ENCODE peak calls at places on chromosomes 1 and 21, in seven cellular contexts. K is substantia nigra, M is RWPE1, G is breast epithelium, V is mammary epithelial cell, A is fibroblast of lung, U is GM12878. T is an unnamed sample.

GRCh38 chr1:178932552-178932906 is 61.7 kb upstream of the ANGPTL1 start:
- DNase-seq in G (no peak), U (no peak), V (no peak), A (no peak), M (no peak), K (no peak), T (no peak)

GRCh38 chr1:150362721-150363425 is 1.1 kb upstream of the RPRD2 start:
- DNase-seq in V (no peak), G (no peak), M (no peak), A (no peak), U (no peak), K (no peak), T (no peak)

GRCh38 chr21:46060596-46061061 is 37.3 kb upstream of the COL6A2 start:
- DNase-seq in U (no peak), V (peak), A (peak), G (peak), M (no peak), K (no peak), T (no peak)

GRCh38 chr1:31663622-31664452 is 19.2 kb upstream of the PEF1 start:
- DNase-seq in U (no peak), M (peak), V (no peak), K (peak), G (peak), A (peak), T (peak)

GRCh38 chr1:92134331-92134730 is 54.2 kb downstream of the BTBD8 start:
- DNase-seq in V (no peak), A (no peak), G (no peak), K (no peak), M (no peak), U (no peak), T (no peak)

GRCh38 chr1:170668301-170668789 is 4.4 kb downstream of the PRRX1 start:
- DNase-seq in G (no peak), K (no peak), A (peak), U (no peak), V (no peak), M (no peak), T (no peak)

GRCh38 chr1:93033029-93033428 is 46.1 kb upstream of the MTF2 start:
- DNase-seq in M (no peak), U (peak), A (no peak), V (no peak), G (no peak), K (no peak), T (no peak)

GRCh38 chr1:171438441-171438840 is 46.9 kb upstream of the PRRC2C start:
- DNase-seq in U (no peak), A (peak), K (no peak), V (peak), M (peak), G (no peak), T (no peak)

GRCh38 chr1:27598288-27598687 is 5.7 kb downstream of the AHDC1 start:
- DNase-seq in V (no peak), K (no peak), A (no peak), U (no peak), M (no peak), G (no peak), T (no peak)

GRCh38 chr21:38664821-38665220 is 140.9 kb upstream of the ETS2 start:
- DNase-seq in M (no peak), G (no peak), K (no peak), A (peak), V (no peak), U (no peak), T (no peak)

GRCh38 chr1:186212574-186213224 is 162.4 kb downstream of the TPR start:
- DNase-seq in G (peak), V (peak), U (no peak), K (peak), M (peak), A (peak), T (no peak)

GRCh38 chr1:102472524-102472923 is 475.8 kb upstream of the OLFM3 start:
- DNase-seq in A (no peak), V (no peak), M (no peak), K (no peak), G (no peak), U (no peak), T (no peak)

GRCh38 chr1:207873055-207873890 is 37.7 kb downstream of the CD34 start:
- DNase-seq in K (no peak), M (no peak), G (no peak), V (no peak), U (no peak), A (no peak), T (no peak)

GRCh38 chr1:196466656-196467055 is 141.6 kb downstream of the KCNT2 start:
- DNase-seq in U (no peak), K (no peak), V (peak), G (no peak), M (peak), A (peak), T (no peak)

GRCh38 chr1:242086093-242086492 is 87.2 kb upstream of the MAP1LC3C start:
- DNase-seq in A (no peak), V (no peak), M (no peak), U (no peak), G (no peak), K (no peak), T (no peak)

GRCh38 chr1:231584117-231584516 is 42.5 kb upstream of the DISC1 start:
- DNase-seq in V (peak), A (peak), M (peak), K (no peak), G (no peak), U (no peak), T (no peak)

GRCh38 chr1:19289244-19289643 is 674 bp upstream of the AKR7A3 start:
- DNase-seq in M (no peak), U (no peak), V (no peak), A (no peak), K (no peak), G (no peak), T (no peak)

GRCh38 chr1:160114085-160114484 is 1.5 kb upstream of the ATP1A2 start:
- DNase-seq in A (no peak), G (no peak), M (no peak), K (peak), U (no peak), V (no peak), T (no peak)

GRCh38 chr1:116002781-116003455 is 26.6 kb downstream of the SLC22A15 start:
- DNase-seq in A (no peak), V (peak), M (no peak), U (no peak), G (no peak), K (peak), T (no peak)

GRCh38 chr1:228394571-228395394 is 11.9 kb downstream of the TRIM11 start:
- DNase-seq in M (no peak), K (no peak), G (no peak), V (no peak), U (no peak), A (no peak), T (no peak)

GRCh38 chr1:21537511-21537931 is 28.3 kb downstream of the ALPL start:
- DNase-seq in A (no peak), M (no peak), K (peak), U (no peak), G (no peak), V (no peak), T (no peak)

GRCh38 chr1:216722841-216723240 is 388 bp downstream of the ESRRG start:
- DNase-seq in V (no peak), U (no peak), A (no peak), M (no peak), K (no peak), G (no peak), T (no peak)

GRCh38 chr21:44911384-44912157 is 9.1 kb downstream of the ITGB2 start:
- DNase-seq in A (no peak), K (peak), M (no peak), V (peak), U (no peak), G (peak), T (peak)

GRCh38 chr21:15333943-15334342 is 269.1 kb upstream of the NRIP1 start:
- DNase-seq in A (no peak), M (no peak), K (no peak), U (no peak), V (no peak), G (no peak), T (no peak)

GRCh38 chr1:104331763-104332162 is 582.1 kb downstream of the AMY1C start:
- DNase-seq in U (no peak), V (no peak), A (no peak), G (no peak), M (no peak), K (no peak), T (no peak)

GRCh38 chr21:24727803-24728425 is 879.4 kb downstream of the MRPL39 start:
- DNase-seq in A (peak), U (no peak), V (no peak), G (no peak), M (no peak), K (no peak), T (no peak)

GRCh38 chr1:205681364-205681763 is 1.1 kb upstream of the SLC45A3 start:
- DNase-seq in K (no peak), G (no peak), V (no peak), U (no peak), A (no peak), M (no peak), T (no peak)

GRCh38 chr21:45864436-45864835 is 117.1 kb upstream of the COL6A1 start:
- DNase-seq in V (no peak), G (no peak), M (no peak), K (no peak), U (no peak), A (no peak), T (no peak)

GRCh38 chr1:88509369-88509768 is 174.7 kb upstream of the PKN2 start:
- DNase-seq in U (no peak), M (no peak), V (no peak), K (no peak), G (no peak), A (peak), T (no peak)

GRCh38 chr1:57845041-57845440 is 421.2 kb upstream of the DAB1 start:
- DNase-seq in M (peak), U (no peak), G (no peak), V (peak), K (no peak), A (no peak), T (no peak)

GRCh38 chr1:89556716-89557442 is 32.2 kb downstream of the LRRC8B start:
- DNase-seq in V (no peak), M (no peak), K (no peak), U (no peak), A (no peak), G (no peak), T (no peak)

GRCh38 chr1:242629396-242629795 is 104.9 kb upstream of the PLD5 start:
- DNase-seq in U (no peak), G (no peak), M (peak), V (peak), K (no peak), A (no peak), T (no peak)

GRCh38 chr1:220808501-220809186 is 21.9 kb downstream of the MTARC1 start:
- DNase-seq in K (no peak), G (no peak), V (peak), A (no peak), M (no peak), U (no peak), T (no peak)

GRCh38 chr1:15261155-15262002 is 14.4 kb downstream of the FHAD1 start:
- DNase-seq in K (no peak), U (no peak), M (no peak), V (no peak), A (no peak), G (no peak), T (no peak)

GRCh38 chr1:30518696-30519095 is 204.7 kb downstream of the MATN1 start:
- DNase-seq in M (no peak), U (no peak), K (no peak), V (peak), G (no peak), A (no peak), T (no peak)

GRCh38 chr1:88016947-88017346 is 667.1 kb upstream of the PKN2 start:
- DNase-seq in M (no peak), A (no peak), U (no peak), G (no peak), V (no peak), K (no peak), T (no peak)

GRCh38 chr1:206503591-206504362 is 3.6 kb upstream of the RASSF5 start:
- DNase-seq in V (peak), U (peak), A (peak), M (peak), G (no peak), K (no peak), T (no peak)

DNA sequence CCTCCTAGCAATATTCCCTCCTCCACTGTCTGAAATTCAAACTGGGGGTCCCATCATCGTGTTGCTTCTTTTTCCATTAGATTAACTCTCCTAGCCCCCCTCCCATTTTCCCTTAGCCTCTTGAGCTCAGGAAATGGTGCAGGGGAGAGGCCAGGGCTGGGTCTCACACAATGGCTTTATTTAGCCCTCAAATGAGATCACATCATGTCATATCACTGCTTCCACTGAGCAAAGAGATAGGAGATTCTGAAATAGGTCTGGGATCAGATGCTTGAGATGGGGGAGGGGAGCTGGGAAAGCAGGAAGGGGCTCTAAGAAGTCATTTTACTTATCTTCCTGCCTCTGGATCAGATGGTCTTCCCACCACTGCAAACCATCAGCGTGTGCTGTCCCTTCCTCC is 17.8 kb upstream of the ARHGEF2 start:
- DNase-seq in K (no peak), G (no peak), A (no peak), M (no peak), U (no peak), V (no peak), T (no peak)
- H3K27ac ChIP-seq in K (no peak), G (no peak), A (no peak), M (no peak), U (no peak), V (no peak), T (no peak)

DNA sequence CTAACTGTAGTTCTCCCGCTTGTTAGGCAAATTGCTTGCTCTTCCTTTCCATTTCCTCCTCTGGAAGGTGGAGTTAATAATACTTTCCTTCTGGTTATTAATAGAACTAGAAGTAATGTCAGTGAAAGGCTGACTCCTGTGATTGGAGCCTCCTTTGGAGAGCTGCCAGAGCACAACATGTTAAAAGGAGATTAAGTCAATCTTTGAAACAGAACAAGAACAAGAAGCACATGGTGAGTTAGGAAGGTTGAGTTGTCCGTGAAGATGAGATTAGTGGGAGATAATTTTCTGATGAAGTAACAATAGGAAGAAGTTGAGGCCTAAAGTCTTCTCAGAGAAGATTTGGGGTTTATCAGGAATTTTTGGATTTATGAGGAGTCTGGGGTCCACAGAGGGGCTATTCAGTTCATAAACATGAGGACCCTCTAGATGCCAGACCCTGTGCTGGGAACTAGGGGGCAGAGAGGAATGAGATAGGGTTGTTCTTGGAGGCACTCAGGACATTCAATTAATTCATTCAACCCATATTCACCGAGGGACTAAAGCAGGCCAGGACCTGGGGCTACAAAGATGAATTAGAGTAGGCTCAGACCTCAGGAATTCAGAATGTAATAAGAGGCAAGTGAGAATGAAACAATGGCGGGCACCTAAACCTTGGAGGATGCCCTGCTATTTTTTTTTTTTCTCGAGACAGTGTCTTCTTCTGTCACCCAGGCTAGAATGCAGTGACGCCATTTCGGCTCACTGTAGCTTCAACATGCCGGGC is 40.7 kb upstream of the DHCR24 start:
- DNase-seq in A (peak), U (no peak), V (peak), G (peak), K (no peak), M (no peak), T (no peak)
- H3K27ac ChIP-seq in A (no peak), U (no peak), V (no peak), G (peak), K (no peak), M (no peak), T (no peak)

DNA sequence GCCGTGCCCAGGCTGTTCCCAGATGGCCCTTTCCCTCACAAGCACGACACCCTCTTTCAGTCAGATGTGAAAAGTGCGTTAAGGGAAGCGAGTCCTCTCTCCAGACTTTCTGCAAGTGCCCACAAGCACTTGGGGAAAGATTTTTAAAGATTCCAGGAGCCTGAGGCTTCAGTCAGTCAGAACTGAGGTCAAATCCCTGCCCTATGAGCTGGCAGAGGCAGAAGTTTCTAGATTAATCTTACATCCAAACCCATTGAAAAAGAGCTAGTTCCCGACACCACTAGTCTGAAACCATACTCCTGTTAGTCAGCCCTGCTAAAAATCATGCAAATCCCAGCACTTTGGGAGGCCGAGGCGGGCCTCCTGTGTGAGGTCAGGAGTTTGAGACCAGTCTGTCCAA is 21.0 kb downstream of the RSPH1 start:
- DNase-seq in U (no peak), K (no peak), G (no peak), V (peak), M (peak), A (no peak), T (no peak)
- H3K27ac ChIP-seq in U (peak), K (no peak), G (no peak), V (no peak), M (peak), A (no peak), T (no peak)

DNA sequence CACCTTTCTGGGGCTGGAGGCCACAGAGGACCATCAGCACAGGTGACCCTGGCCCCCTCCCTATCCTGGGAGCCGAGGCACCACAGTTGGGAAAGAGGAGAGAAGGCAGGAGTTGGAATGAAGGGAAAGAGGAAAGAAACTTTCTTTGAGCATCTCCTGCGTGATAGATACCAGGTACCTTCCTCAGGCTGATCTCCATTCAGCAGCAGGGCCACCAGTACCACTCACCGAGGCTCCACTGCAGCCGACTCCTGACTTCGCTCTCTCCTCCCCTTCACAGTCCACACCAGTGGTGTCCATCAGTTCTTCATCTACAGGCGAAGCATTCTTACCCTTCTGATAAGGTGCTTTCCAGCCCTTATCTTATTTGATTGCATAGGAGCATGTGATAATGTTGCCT is 55.3 kb downstream of the LGR6 start:
- DNase-seq in U (no peak), G (no peak), A (no peak), V (no peak), K (no peak), M (no peak), T (no peak)
- H3K27ac ChIP-seq in U (no peak), G (no peak), A (no peak), V (no peak), K (no peak), M (no peak), T (peak)

GRCh38 chr1:200641175-200641489 is 20.6 kb upstream of the KIF14 start:
- DNase-seq in K (no peak), G (no peak), V (no peak), U (no peak), M (peak), A (peak), T (no peak)

GRCh38 chr1:200636681-200637080 is 16.1 kb upstream of the KIF14 start:
- DNase-seq in U (no peak), G (no peak), V (no peak), M (no peak), K (no peak), A (no peak), T (no peak)

GRCh38 chr1:200634449-200635122 is 14.0 kb upstream of the KIF14 start:
- DNase-seq in M (no peak), A (no peak), K (no peak), V (no peak), G (no peak), U (no peak), T (no peak)

GRCh38 chr1:200640373-200641174 is 20.0 kb upstream of the KIF14 start:
- DNase-seq in U (no peak), K (no peak), G (no peak), M (no peak), A (peak), V (no peak), T (no peak)

GRCh38 chr1:200638073-200638472 is 17.5 kb upstream of the KIF14 start:
- DNase-seq in A (no peak), K (no peak), M (no peak), V (no peak), G (no peak), U (no peak), T (no peak)
- H3K27ac ChIP-seq in A (no peak), K (no peak), M (peak), V (no peak), G (no peak), U (no peak), T (no peak)

GRCh38 chr1:174197088-174197487 is 37.8 kb downstream of the RABGAP1L start:
- DNase-seq in U (no peak), K (no peak), A (no peak), G (no peak), M (no peak), V (no peak), T (no peak)
- H3K27ac ChIP-seq in U (no peak), K (no peak), A (no peak), G (no peak), M (no peak), V (no peak), T (no peak)

DNA sequence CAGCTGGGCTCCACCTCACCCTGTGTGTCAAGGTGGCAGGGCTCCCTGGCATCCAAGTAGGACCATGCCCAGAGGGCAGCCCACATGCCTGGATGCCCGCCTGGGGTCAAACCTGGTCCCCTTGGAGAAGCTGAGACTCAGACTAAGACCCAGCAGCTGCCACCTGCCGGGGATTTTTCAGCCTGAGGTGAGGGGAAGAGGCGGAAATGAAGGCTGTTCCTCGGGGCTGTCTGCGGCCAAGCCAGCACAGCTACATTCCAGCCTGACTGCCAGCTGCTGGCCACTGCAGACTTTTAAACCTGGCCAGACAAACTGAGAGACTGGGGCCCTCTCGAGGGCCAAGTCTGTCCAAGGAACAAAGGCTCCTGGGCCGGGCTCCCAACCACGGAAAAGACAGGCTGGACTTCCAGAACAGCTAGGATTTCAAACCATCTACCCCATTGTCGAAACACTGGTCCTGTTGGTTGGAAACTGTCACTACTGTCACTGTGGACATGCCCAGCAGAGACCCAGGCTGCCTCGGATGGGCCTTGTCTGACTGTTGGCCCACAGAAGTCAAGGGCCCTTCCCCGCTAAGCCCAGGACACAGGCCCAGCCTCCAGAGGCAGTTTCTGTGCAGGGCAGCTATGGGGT is 21.9 kb upstream of the PLEKHG5 start:
- DNase-seq in U (no peak), M (no peak), K (peak), V (peak), G (peak), A (no peak), T (no peak)
- H3K27ac ChIP-seq in U (no peak), M (peak), K (no peak), V (no peak), G (peak), A (no peak), T (no peak)

T was measured in dorsolateral prefrontal cortex.